ENCODE peak calls at places on chromosomes 16 and 17, in eight cellular contexts. Z is brain microvascular endothelial cell, R is endothelial cell of umbilical vein, W is heart right ventricle, Q is colonic mucosa, Y is pancreas, U is aorta, M is H9. V is an unnamed sample.

GRCh38 chr17:50175035-50175788 is 9.4 kb downstream of the SGCA start:
- DNase-seq in R (no peak), Y (no peak), M (no peak), Q (no peak), Z (peak), U (peak), W (no peak), V (peak)

GRCh38 chr16:69481901-69482341 is 57.5 kb downstream of the CYB5B start:
- DNase-seq in Q (peak), Z (peak), M (peak), R (peak), W (peak), U (peak), Y (peak), V (peak)

GRCh38 chr17:39224778-39225307 is 902 bp downstream of the STAC2 start:
- DNase-seq in Y (no peak), Z (no peak), U (no peak), W (no peak), R (no peak), Q (no peak), M (no peak), V (no peak)

GRCh38 chr16:22736791-22737190 is 77.2 kb upstream of the HS3ST2 start:
- DNase-seq in Z (no peak), R (no peak), Q (no peak), M (no peak), Y (no peak), W (no peak), U (no peak), V (no peak)

GRCh38 chr17:39889200-39889599 is 21.2 kb downstream of the ZPBP2 start:
- DNase-seq in Q (no peak), M (no peak), Y (no peak), R (no peak), U (no peak), Z (no peak), W (no peak), V (no peak)

GRCh38 chr17:8994319-8994718 is 27.0 kb upstream of the NTN1 start:
- DNase-seq in U (peak), Z (peak), Q (peak), M (peak), R (peak), W (peak), Y (peak), V (peak)

GRCh38 chr17:71180801-71181385 is 939.9 kb upstream of the SOX9 start:
- DNase-seq in U (no peak), R (no peak), W (no peak), Y (peak), Q (peak), M (no peak), Z (peak), V (no peak)

GRCh38 chr17:80855196-80855967 is 136.3 kb upstream of the CHMP6 start:
- DNase-seq in R (no peak), U (peak), M (no peak), Y (no peak), Z (no peak), Q (no peak), W (no peak), V (peak)

GRCh38 chr16:85641305-85641704 is 28.2 kb downstream of the GSE1 start:
- DNase-seq in Y (no peak), Z (no peak), U (no peak), R (no peak), W (no peak), Q (no peak), M (no peak), V (no peak)
- H3K27ac ChIP-seq in Y (peak), Z (no peak), U (no peak), R (no peak), W (no peak), Q (no peak), M (no peak), V (no peak)

GRCh38 chr16:4936181-4936990 is 562 bp downstream of the PPL start:
- DNase-seq in U (no peak), W (peak), M (peak), Y (peak), R (no peak), Z (no peak), Q (peak), V (peak)

GRCh38 chr16:4936991-4937781 is at the start of gene PPL:
- DNase-seq in Y (peak), Q (peak), U (no peak), W (peak), M (peak), R (no peak), Z (no peak), V (peak)

GRCh38 chr16:4940719-4941118 is 3.8 kb upstream of the PPL start:
- DNase-seq in W (no peak), M (no peak), U (no peak), Y (no peak), Z (no peak), Q (no peak), R (no peak), V (peak)

GRCh38 chr16:4938683-4939030 is 1.7 kb upstream of the PPL start:
- DNase-seq in M (no peak), R (no peak), Q (no peak), Z (no peak), W (no peak), Y (no peak), U (no peak), V (no peak)

DNA sequence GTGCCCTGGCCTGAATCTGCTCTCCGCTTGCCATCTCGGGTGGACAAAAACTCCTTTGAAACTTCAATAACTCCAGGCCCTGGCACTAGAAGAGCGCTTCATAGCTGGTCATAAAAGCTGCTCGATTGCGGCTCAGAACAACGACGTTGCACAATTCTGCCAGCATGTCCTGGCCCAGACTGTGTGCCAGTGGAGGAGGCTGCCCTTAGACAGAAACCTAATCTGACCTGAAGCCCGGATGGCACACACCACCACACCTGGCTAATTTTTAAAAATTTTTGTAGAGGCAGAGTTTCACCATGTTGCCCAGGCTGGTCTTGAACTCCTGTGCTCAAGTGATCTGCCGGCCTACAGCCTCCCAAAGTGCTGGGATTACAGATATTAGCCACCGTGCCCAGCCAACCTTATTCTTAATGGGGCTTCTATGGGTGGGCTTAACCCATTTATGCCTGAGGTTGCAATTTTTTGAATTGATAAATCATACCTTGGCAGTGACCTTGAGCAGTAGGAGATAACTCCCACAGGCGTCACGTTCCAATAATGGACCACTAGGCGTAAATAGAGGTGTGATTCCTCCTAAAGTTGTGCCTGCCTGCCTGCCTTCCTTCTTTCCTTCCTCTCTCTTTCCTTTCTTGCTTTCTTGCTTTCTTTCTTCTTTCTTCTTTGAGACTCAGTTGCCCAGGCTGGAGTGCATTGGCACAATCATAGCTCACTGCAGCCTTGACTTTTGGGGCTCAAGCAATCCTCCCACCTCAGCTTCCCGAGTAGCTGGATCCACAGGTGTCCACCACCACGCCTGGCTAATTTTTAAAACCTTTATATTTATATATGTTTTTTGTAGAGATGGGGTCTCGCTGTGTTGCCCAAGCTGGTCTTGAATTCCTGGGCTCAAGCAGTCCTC is 1.1 kb upstream of the PPL start:
- DNase-seq in R (no peak), M (no peak), W (no peak), Q (peak), Z (no peak), Y (no peak), U (no peak), V (no peak)
- H3K27ac ChIP-seq in R (no peak), M (no peak), W (no peak), Q (peak), Z (no peak), Y (peak), U (no peak), V (no peak)

GRCh38 chr16:83143788-83144187 is 517.0 kb downstream of the CDH13 start:
- DNase-seq in R (no peak), U (no peak), Y (no peak), M (no peak), Q (peak), Z (peak), W (no peak), V (no peak)

GRCh38 chr16:83147244-83147643 is 520.5 kb downstream of the CDH13 start:
- DNase-seq in Q (no peak), M (no peak), W (no peak), Y (no peak), R (peak), Z (peak), U (no peak), V (no peak)

GRCh38 chr16:83145297-83145696 is 518.5 kb downstream of the CDH13 start:
- DNase-seq in M (no peak), Q (no peak), Z (no peak), Y (no peak), U (no peak), R (no peak), W (no peak), V (no peak)
- H3K27ac ChIP-seq in M (no peak), Q (no peak), Z (no peak), Y (no peak), U (no peak), R (no peak), W (no peak), V (no peak)

GRCh38 chr16:72493681-72494415 is 321.9 kb upstream of the PMFBP1 start:
- DNase-seq in U (no peak), Z (no peak), Y (no peak), M (no peak), R (no peak), W (no peak), Q (no peak), V (no peak)
- H3K27ac ChIP-seq in U (no peak), Z (peak), Y (no peak), M (no peak), R (no peak), W (no peak), Q (no peak), V (no peak)

GRCh38 chr16:84131118-84131517 is 13.9 kb downstream of the HSDL1 start:
- DNase-seq in W (no peak), R (no peak), M (no peak), Y (no peak), Q (no peak), Z (no peak), U (no peak), V (no peak)
- H3K27ac ChIP-seq in W (no peak), R (no peak), M (no peak), Y (no peak), Q (no peak), Z (no peak), U (no peak), V (no peak)

GRCh38 chr17:55264640-55265298 is at the start of gene HLF:
- DNase-seq in Y (peak), U (peak), W (peak), Q (peak), M (peak), Z (no peak), R (peak), V (peak)
- H3K27ac ChIP-seq in Y (peak), U (peak), W (peak), Q (no peak), M (no peak), Z (no peak), R (no peak), V (peak)